ENCODE peak calls at places on chromosome 5, in seven cellular contexts. R is stomach, V is transverse colon, K is right atrium auricular region, H is BE2C, Q is neuronal stem cell, U is hepatocyte. M is an unnamed sample.

GRCh38 chr5:17890501-17890900 is 256.2 kb downstream of the TAF11L14 start:
- DNase-seq in R (no peak), V (no peak), K (no peak), H (no peak), Q (no peak), U (no peak), M (no peak)

GRCh38 chr5:38463634-38464521 is 92.6 kb downstream of the LIFR start:
- DNase-seq in R (no peak), V (no peak), K (no peak), H (no peak), Q (no peak), U (peak; percentile 83), M (no peak)

GRCh38 chr5:17679597-17680187 is 45.4 kb downstream of the TAF11L14 start:
- DNase-seq in R (no peak), V (no peak), K (no peak), H (no peak), Q (no peak), U (no peak), M (no peak)

GRCh38 chr5:87393331-87393730 is 19.4 kb downstream of the CCNH start:
- DNase-seq in R (no peak), V (no peak), K (no peak), H (no peak), Q (no peak), U (no peak), M (no peak)

GRCh38 chr5:38596997-38597396 is 40.6 kb upstream of the LIFR start:
- DNase-seq in R (no peak), V (no peak), K (no peak), H (no peak), Q (no peak), U (no peak), M (no peak)

GRCh38 chr5:178293400-178293799 is 60.8 kb upstream of the PHYKPL start:
- DNase-seq in R (no peak), V (no peak), K (no peak), H (peak; percentile 43), Q (no peak), U (no peak), M (no peak)

GRCh38 chr5:150249744-150250143 is 39.8 kb downstream of the CAMK2A start:
- DNase-seq in R (no peak), V (no peak), K (no peak), H (no peak), Q (no peak), U (no peak), M (no peak)

GRCh38 chr5:152649609-152650008 is 244.5 kb upstream of the NMUR2 start:
- DNase-seq in R (no peak), V (no peak), K (no peak), H (no peak), Q (no peak), U (no peak), M (no peak)

GRCh38 chr5:77640577-77641396 is 2.3 kb upstream of the OTP start:
- DNase-seq in R (no peak), V (no peak), K (no peak), H (no peak), Q (no peak), U (no peak), M (no peak)

GRCh38 chr5:172503925-172504730 is 49.8 kb upstream of the SH3PXD2B start:
- DNase-seq in R (no peak), V (peak; percentile 73), K (peak; percentile 72), H (no peak), Q (no peak), U (no peak), M (no peak)

GRCh38 chr5:132495063-132495671 is 4.6 kb upstream of the IRF1 start:
- DNase-seq in R (peak; percentile 25), V (peak; percentile 8), K (peak; percentile 59), H (no peak), Q (no peak), U (peak; percentile 3), M (no peak)

GRCh38 chr5:56494300-56494704 is 261.2 kb upstream of the ANKRD55 start:
- DNase-seq in R (no peak), V (no peak), K (no peak), H (no peak), Q (no peak), U (no peak), M (no peak)

GRCh38 chr5:56507348-56507930 is 274.3 kb upstream of the ANKRD55 start:
- DNase-seq in R (no peak), V (peak; percentile 17), K (no peak), H (no peak), Q (no peak), U (peak; percentile 68), M (no peak)

GRCh38 chr5:57493034-57493433 is 10.4 kb upstream of the ACTBL2 start:
- DNase-seq in R (no peak), V (no peak), K (no peak), H (no peak), Q (no peak), U (no peak), M (no peak)

GRCh38 chr5:88663793-88664216 is 219.2 kb downstream of the MEF2C start:
- DNase-seq in R (no peak), V (no peak), K (no peak), H (no peak), Q (no peak), U (no peak), M (no peak)

DNA sequence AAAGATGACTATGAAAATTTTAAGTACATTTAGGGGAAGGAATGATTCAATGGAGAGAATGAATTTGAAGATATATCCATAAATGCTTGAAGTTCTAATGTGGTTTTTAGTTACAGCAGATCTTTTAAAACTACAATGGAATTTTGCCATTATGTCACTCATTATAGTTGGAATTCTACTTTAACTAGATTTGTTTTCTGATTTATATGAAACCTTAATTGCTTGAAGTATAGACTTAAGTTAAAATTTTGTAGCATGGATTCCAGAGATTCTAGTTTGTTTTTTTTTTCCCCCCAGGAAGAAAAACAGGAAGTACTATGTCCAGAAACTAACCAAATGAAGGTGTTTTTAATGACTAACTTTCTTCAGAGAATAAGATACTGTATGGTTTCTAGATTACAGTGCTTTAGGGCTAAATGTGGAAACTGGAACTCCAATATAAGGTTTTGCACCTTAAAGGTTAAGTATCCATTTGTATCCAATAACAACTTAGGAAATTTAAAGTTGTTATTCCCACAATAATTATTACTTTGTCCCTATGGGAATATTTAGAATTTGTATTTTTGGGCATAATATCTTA is 70.3 kb downstream of the ZSWIM6 start:
- DNase-seq in R (no peak), V (no peak), K (no peak), H (no peak), Q (no peak), U (no peak), M (no peak)
- H3K4me1 ChIP-seq in R (peaks cover 43% of the 10 kb centered on the region), V (no peaks in the 10 kb centered on the region), K (no peaks in the 10 kb centered on the region), H (peaks cover 11% of the 10 kb centered on the region), Q (peaks cover 27% of the 10 kb centered on the region), U (peaks cover 3% of the 10 kb centered on the region), M (no peaks in the 10 kb centered on the region)

GRCh38 chr5:175773534-175774070 is 97.8 kb upstream of the CPLX2 start:
- DNase-seq in R (no peak), V (no peak), K (no peak), H (no peak), Q (no peak), U (no peak), M (no peak)
- H3K4me3 ChIP-seq in R (no peak overlapping the region), V (no peak overlapping the region), K (no peak overlapping the region), H (peak overlapping the region; percentile 10), Q (peak overlapping the region; percentile 42), U (no peak overlapping the region), M (peak overlapping the region; percentile 38)

GRCh38 chr5:74949976-74950375 is 83.8 kb upstream of the FAM169A start:
- DNase-seq in R (no peak), V (no peak), K (no peak), H (no peak), Q (no peak), U (no peak), M (no peak)
- H3K4me1 ChIP-seq in R (peaks cover 43% of the 10 kb centered on the region), V (no peaks in the 10 kb centered on the region), K (no peaks in the 10 kb centered on the region), H (no peaks in the 10 kb centered on the region), Q (no peaks in the 10 kb centered on the region), U (peaks cover 52% of the 10 kb centered on the region), M (peaks cover 3% of the 10 kb centered on the region)

GRCh38 chr5:181243521-181244307 is at the start of gene RACK1:
- DNase-seq in R (peak; percentile 88), V (peak; percentile 90), K (peak; percentile 86), H (peak; percentile 90), Q (peak; percentile 89), U (peak; percentile 93), M (no peak)

GRCh38 chr5:181239062-181239663 is 4.5 kb downstream of the RACK1 start:
- DNase-seq in R (no peak), V (no peak), K (no peak), H (no peak), Q (no peak), U (no peak), M (no peak)

GRCh38 chr5:181243020-181243520 is 636 bp downstream of the RACK1 start:
- DNase-seq in R (no peak), V (no peak), K (no peak), H (no peak), Q (no peak), U (peak; percentile 32), M (no peak)

GRCh38 chr5:181242031-181242451 is 1.7 kb downstream of the RACK1 start:
- DNase-seq in R (no peak), V (no peak), K (no peak), H (no peak), Q (no peak), U (no peak), M (no peak)

DNA sequence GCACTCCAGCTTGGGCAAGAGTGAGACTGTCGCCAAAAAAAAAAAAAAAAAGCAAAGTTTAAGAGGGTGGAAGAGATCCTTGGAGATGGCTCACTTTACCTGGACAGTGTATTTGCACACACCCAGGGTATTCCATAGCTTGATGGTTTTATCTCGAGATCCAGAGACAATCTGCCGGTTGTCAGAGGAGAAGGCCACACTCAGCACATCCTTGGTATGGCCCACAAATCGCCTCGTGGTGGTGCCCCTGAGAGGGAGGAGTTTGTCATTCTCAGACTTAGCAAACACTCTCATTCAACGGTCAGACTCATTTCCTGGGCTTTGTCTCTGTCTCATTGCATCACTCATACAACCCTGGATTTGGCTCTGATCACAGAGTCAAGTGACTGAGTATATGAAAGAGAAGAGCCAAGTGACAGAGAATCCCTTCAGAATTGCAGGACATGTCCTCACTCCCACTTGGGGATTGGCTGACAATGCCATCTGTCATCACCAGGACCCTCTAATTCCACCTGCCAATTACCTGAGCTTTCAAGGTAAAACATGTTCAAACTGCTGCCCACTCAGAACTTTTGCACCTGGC is 2.2 kb downstream of the RACK1 start:
- DNase-seq in R (no peak), V (no peak), K (no peak), H (no peak), Q (no peak), U (peak; percentile 65), M (no peak)
- H3K4me3 ChIP-seq in R (peak overlapping the region; percentile 70), V (no peak overlapping the region), K (peak overlapping the region; percentile 79), H (peak overlapping the region; percentile 96), Q (no peak overlapping the region), U (no peak overlapping the region), M (no peak overlapping the region)

DNA sequence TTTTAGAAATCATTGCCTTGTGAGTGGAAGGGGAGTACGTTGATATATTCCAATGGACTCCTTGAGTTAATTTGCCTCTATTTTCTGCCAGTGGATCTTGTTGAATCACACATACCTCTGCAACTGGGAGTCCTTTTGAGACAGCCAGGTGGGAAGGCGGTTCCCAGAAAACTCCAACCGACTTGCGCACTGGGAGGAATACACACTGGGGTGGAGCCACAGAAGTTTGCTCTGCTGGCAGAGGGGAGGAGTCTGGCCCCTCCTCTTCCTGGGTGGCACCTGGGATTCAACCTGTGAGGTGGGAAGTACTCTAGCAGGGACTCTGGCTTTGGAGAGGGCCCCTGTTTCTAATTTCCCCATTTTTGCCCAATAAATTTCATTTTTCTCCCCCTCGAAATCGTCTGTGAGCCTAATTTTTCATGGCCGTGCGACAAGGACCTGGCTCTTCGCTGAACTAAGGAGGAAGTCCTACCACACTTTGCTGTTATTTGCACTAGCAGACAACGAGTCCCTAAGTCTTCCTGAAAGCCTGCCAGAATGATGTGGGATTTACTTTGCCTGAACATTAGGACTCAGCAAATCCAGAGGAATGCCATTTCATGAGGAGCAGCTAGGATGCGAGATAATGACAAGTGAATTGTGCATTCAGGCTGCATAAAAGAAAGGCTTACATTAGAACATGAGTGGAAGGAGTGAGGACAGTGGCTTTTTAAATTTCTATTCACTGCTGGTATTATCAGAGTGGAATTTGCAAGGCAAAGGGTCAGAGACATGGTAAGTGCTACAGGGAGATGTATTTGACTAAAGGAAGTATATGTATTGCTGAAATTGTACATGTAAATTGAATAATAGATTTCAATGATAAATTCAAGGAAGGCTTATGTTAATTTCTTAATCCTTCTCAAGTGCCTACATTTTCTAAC is 67.2 kb downstream of the PRLR start:
- DNase-seq in R (no peak), V (no peak), K (no peak), H (no peak), Q (no peak), U (no peak), M (no peak)
- H3K4me1 ChIP-seq in R (peaks cover 18% of the 10 kb centered on the region), V (no peaks in the 10 kb centered on the region), K (no peaks in the 10 kb centered on the region), H (no peaks in the 10 kb centered on the region), Q (no peaks in the 10 kb centered on the region), U (peaks cover 20% of the 10 kb centered on the region), M (no peaks in the 10 kb centered on the region)